ENCODE peak calls at places on chromosome 11, in five cellular contexts. One of them, this sample, is unnamed.

GRCh38 chr11:86355256-86355655 is 19.4 kb upstream of the CCDC81 start:
- DNase-seq in fibroblast of pulmonary artery: no peak
- DNase-seq in fibroblast of mammary gland: no peak
- DNase-seq in cardiac muscle cell: no peak
- DNase-seq in GM12865: no peak
- DNase-seq in this sample: no peak

GRCh38 chr11:11988099-11988651 is 20.3 kb downstream of the DKK3 start:
- DNase-seq in fibroblast of pulmonary artery: peak
- DNase-seq in fibroblast of mammary gland: peak
- DNase-seq in cardiac muscle cell: no peak
- DNase-seq in GM12865: no peak
- DNase-seq in this sample: no peak

GRCh38 chr11:34345012-34345804 is 12.6 kb downstream of the ABTB2 start:
- DNase-seq in GM12865: no peak
- DNase-seq in cardiac muscle cell: peak
- DNase-seq in fibroblast of pulmonary artery: peak
- DNase-seq in fibroblast of mammary gland: peak
- DNase-seq in this sample: no peak

GRCh38 chr11:99199336-99199735 is 178.6 kb downstream of the CNTN5 start:
- DNase-seq in GM12865: no peak
- DNase-seq in fibroblast of mammary gland: peak
- DNase-seq in fibroblast of pulmonary artery: peak
- DNase-seq in cardiac muscle cell: peak
- DNase-seq in this sample: no peak

GRCh38 chr11:6864436-6864835 is 1.6 kb downstream of the OR10A2 start:
- DNase-seq in GM12865: no peak
- DNase-seq in fibroblast of pulmonary artery: peak
- DNase-seq in cardiac muscle cell: no peak
- DNase-seq in fibroblast of mammary gland: peak
- DNase-seq in this sample: no peak

GRCh38 chr11:32213223-32213622 is 122.3 kb downstream of the RCN1 start:
- DNase-seq in fibroblast of mammary gland: peak
- DNase-seq in GM12865: peak
- DNase-seq in cardiac muscle cell: peak
- DNase-seq in fibroblast of pulmonary artery: peak
- DNase-seq in this sample: no peak

GRCh38 chr11:117618956-117619355 is 178.1 kb downstream of the DSCAML1 start:
- DNase-seq in fibroblast of mammary gland: no peak
- DNase-seq in GM12865: peak
- DNase-seq in cardiac muscle cell: peak
- DNase-seq in fibroblast of pulmonary artery: no peak
- DNase-seq in this sample: no peak

GRCh38 chr11:13535819-13536218 is 40.0 kb upstream of the PTH start:
- DNase-seq in fibroblast of pulmonary artery: peak
- DNase-seq in GM12865: no peak
- DNase-seq in cardiac muscle cell: no peak
- DNase-seq in fibroblast of mammary gland: no peak
- DNase-seq in this sample: peak

GRCh38 chr11:125452125-125452470 is 44.0 kb downstream of the FEZ1 start:
- DNase-seq in GM12865: no peak
- DNase-seq in cardiac muscle cell: no peak
- DNase-seq in fibroblast of mammary gland: no peak
- DNase-seq in fibroblast of pulmonary artery: no peak
- DNase-seq in this sample: no peak
- H3K4me3 ChIP-seq in GM12865: no peak
- H3K4me3 ChIP-seq in cardiac muscle cell: no peak
- H3K4me3 ChIP-seq in fibroblast of mammary gland: no peak
- H3K4me3 ChIP-seq in fibroblast of pulmonary artery: no peak
- H3K4me3 ChIP-seq in this sample: no peak

GRCh38 chr11:708511-708910 is 2.5 kb downstream of the EPS8L2 start:
- DNase-seq in fibroblast of pulmonary artery: no peak
- DNase-seq in fibroblast of mammary gland: no peak
- DNase-seq in GM12865: no peak
- DNase-seq in cardiac muscle cell: no peak
- DNase-seq in this sample: no peak
- H3K4me3 ChIP-seq in fibroblast of pulmonary artery: no peak
- H3K4me3 ChIP-seq in fibroblast of mammary gland: no peak
- H3K4me3 ChIP-seq in GM12865: no peak
- H3K4me3 ChIP-seq in cardiac muscle cell: no peak
- H3K4me3 ChIP-seq in this sample: no peak

GRCh38 chr11:128356992-128357391 is 230.4 kb downstream of the ETS1 start:
- DNase-seq in fibroblast of pulmonary artery: no peak
- DNase-seq in fibroblast of mammary gland: no peak
- DNase-seq in GM12865: no peak
- DNase-seq in cardiac muscle cell: no peak
- DNase-seq in this sample: no peak

GRCh38 chr11:128361451-128362020 is 225.8 kb downstream of the ETS1 start:
- DNase-seq in fibroblast of mammary gland: peak
- DNase-seq in fibroblast of pulmonary artery: no peak
- DNase-seq in cardiac muscle cell: peak
- DNase-seq in GM12865: no peak
- DNase-seq in this sample: no peak

GRCh38 chr11:128354476-128354875 is 232.9 kb downstream of the ETS1 start:
- DNase-seq in cardiac muscle cell: peak
- DNase-seq in GM12865: no peak
- DNase-seq in fibroblast of pulmonary artery: peak
- DNase-seq in fibroblast of mammary gland: peak
- DNase-seq in this sample: no peak

GRCh38 chr11:128355558-128355957 is 231.8 kb downstream of the ETS1 start:
- DNase-seq in fibroblast of mammary gland: no peak
- DNase-seq in GM12865: no peak
- DNase-seq in cardiac muscle cell: no peak
- DNase-seq in fibroblast of pulmonary artery: no peak
- DNase-seq in this sample: no peak

GRCh38 chr11:128359515-128359914 is 227.8 kb downstream of the ETS1 start:
- DNase-seq in fibroblast of pulmonary artery: peak
- DNase-seq in fibroblast of mammary gland: peak
- DNase-seq in cardiac muscle cell: peak
- DNase-seq in GM12865: no peak
- DNase-seq in this sample: no peak
- H3K4me3 ChIP-seq in fibroblast of pulmonary artery: no peak
- H3K4me3 ChIP-seq in fibroblast of mammary gland: no peak
- H3K4me3 ChIP-seq in cardiac muscle cell: no peak
- H3K4me3 ChIP-seq in GM12865: no peak
- H3K4me3 ChIP-seq in this sample: no peak

DNA sequence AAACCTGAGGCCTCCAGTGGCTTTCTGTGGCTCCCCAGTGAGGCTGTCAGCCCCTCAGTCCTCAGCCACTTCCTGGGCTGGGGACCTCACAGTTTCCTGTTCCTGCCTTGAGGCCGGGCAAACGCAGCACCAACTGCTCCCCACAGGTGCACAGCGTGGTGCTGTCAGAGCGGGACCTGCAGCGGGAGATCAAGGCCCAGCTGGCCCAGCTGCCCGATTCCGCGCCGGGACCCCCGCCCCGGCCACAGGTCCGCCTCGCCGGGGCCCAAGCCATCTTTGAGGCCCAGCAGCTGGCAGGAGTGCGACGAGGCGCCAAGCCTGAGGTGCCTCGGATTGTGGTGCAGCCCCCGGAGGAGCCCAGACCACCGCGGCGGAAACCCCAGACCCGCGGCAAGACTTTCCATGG is 5.4 kb downstream of the TBC1D10C start:
- DNase-seq in cardiac muscle cell: no peak
- DNase-seq in GM12865: peak
- DNase-seq in fibroblast of pulmonary artery: no peak
- DNase-seq in fibroblast of mammary gland: no peak
- DNase-seq in this sample: no peak
- H3K4me3 ChIP-seq in cardiac muscle cell: no peak
- H3K4me3 ChIP-seq in GM12865: peak
- H3K4me3 ChIP-seq in fibroblast of pulmonary artery: no peak
- H3K4me3 ChIP-seq in fibroblast of mammary gland: no peak
- H3K4me3 ChIP-seq in this sample: no peak

DNA sequence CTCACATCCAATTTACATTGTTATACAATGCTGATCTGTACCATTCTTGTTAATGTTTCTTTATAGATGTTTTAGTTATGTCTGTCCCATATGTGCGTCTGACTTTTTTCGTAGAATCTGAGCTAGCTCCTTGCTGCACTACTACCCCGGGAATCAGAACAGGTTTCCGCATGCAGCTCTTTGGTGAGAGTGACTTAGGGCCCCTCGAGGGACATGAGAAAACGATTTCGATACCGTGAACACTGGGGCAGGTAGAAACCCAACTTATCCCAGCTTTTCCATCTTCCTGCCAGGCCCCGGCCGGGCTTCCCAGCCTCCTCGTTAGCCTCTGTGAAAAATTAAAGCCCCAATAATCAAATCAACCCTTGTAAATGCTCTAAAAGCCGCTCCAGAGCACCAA is 23.4 kb upstream of the PKNOX2 start:
- DNase-seq in fibroblast of mammary gland: no peak
- DNase-seq in cardiac muscle cell: no peak
- DNase-seq in GM12865: no peak
- DNase-seq in fibroblast of pulmonary artery: no peak
- DNase-seq in this sample: no peak
- H3K4me3 ChIP-seq in fibroblast of mammary gland: no peak
- H3K4me3 ChIP-seq in cardiac muscle cell: no peak
- H3K4me3 ChIP-seq in GM12865: no peak
- H3K4me3 ChIP-seq in fibroblast of pulmonary artery: no peak
- H3K4me3 ChIP-seq in this sample: no peak

GRCh38 chr11:20022363-20023081 is 137.8 kb downstream of the DBX1 start:
- DNase-seq in fibroblast of pulmonary artery: peak
- DNase-seq in fibroblast of mammary gland: peak
- DNase-seq in GM12865: peak
- DNase-seq in cardiac muscle cell: peak
- DNase-seq in this sample: peak
- H3K4me3 ChIP-seq in fibroblast of pulmonary artery: peak
- H3K4me3 ChIP-seq in fibroblast of mammary gland: no peak
- H3K4me3 ChIP-seq in GM12865: no peak
- H3K4me3 ChIP-seq in cardiac muscle cell: peak
- H3K4me3 ChIP-seq in this sample: peak

GRCh38 chr11:46850829-46851380 is 4.8 kb upstream of the CKAP5 start:
- DNase-seq in fibroblast of pulmonary artery: no peak
- DNase-seq in GM12865: no peak
- DNase-seq in cardiac muscle cell: no peak
- DNase-seq in fibroblast of mammary gland: no peak
- DNase-seq in this sample: peak
- H3K4me3 ChIP-seq in fibroblast of pulmonary artery: no peak
- H3K4me3 ChIP-seq in GM12865: no peak
- H3K4me3 ChIP-seq in cardiac muscle cell: no peak
- H3K4me3 ChIP-seq in fibroblast of mammary gland: no peak
- H3K4me3 ChIP-seq in this sample: no peak

DNA sequence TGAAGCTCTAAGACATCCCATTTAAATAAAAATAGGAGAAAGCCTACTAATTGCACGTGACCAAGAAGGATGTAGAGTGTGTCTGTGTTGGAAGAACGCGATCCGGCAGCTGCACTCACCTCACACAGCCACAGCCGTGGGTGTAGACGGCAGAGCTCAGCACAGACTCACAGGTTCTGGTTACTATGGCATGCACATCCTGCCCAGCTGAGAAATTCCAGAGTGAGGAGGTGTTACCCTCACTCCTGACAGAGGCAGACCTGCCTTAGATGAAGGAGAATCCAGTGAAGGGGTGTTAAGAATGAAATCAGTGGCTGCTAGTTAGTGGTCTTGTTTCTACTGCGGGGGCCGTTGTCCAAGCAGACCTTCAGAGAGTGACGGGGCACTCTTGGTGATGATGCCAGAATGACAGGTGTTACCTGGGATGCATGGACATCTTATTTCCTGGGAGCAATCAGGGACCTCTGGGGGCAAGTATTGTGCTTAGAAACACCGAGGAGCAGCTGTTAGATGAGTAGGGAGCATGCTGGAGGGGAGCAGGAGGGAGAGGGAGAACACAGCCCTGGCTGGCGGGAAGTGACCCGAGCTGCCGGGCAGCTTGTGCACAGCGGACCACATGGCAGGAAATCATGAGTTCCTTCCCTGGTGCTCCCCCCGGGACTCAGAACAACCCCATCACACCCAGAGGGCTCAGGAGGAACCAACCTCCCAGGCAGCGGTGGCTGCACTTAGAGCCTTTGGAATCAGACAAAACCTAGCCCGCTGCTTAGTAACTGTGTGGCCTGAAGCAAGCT is 12.3 kb downstream of the KCNJ5 start:
- DNase-seq in fibroblast of pulmonary artery: no peak
- DNase-seq in GM12865: no peak
- DNase-seq in fibroblast of mammary gland: no peak
- DNase-seq in cardiac muscle cell: no peak
- DNase-seq in this sample: no peak
- H3K4me3 ChIP-seq in fibroblast of pulmonary artery: no peak
- H3K4me3 ChIP-seq in GM12865: no peak
- H3K4me3 ChIP-seq in fibroblast of mammary gland: no peak
- H3K4me3 ChIP-seq in cardiac muscle cell: no peak
- H3K4me3 ChIP-seq in this sample: no peak

GRCh38 chr11:46390331-46391171 is 1.0 kb downstream of the CHRM4 start:
- DNase-seq in fibroblast of pulmonary artery: no peak
- DNase-seq in GM12865: no peak
- DNase-seq in cardiac muscle cell: no peak
- DNase-seq in fibroblast of mammary gland: no peak
- DNase-seq in this sample: no peak

GRCh38 chr11:46393231-46393616 is 1.6 kb upstream of the CHRM4 start:
- DNase-seq in GM12865: no peak
- DNase-seq in cardiac muscle cell: no peak
- DNase-seq in fibroblast of pulmonary artery: no peak
- DNase-seq in fibroblast of mammary gland: no peak
- DNase-seq in this sample: no peak

GRCh38 chr11:46391186-46391577 is 394 bp downstream of the CHRM4 start:
- DNase-seq in fibroblast of mammary gland: no peak
- DNase-seq in cardiac muscle cell: no peak
- DNase-seq in fibroblast of pulmonary artery: no peak
- DNase-seq in GM12865: no peak
- DNase-seq in this sample: no peak

GRCh38 chr11:46392421-46393230 is 1.1 kb upstream of the CHRM4 start:
- DNase-seq in fibroblast of pulmonary artery: peak
- DNase-seq in fibroblast of mammary gland: peak
- DNase-seq in cardiac muscle cell: peak
- DNase-seq in GM12865: peak
- DNase-seq in this sample: peak

DNA sequence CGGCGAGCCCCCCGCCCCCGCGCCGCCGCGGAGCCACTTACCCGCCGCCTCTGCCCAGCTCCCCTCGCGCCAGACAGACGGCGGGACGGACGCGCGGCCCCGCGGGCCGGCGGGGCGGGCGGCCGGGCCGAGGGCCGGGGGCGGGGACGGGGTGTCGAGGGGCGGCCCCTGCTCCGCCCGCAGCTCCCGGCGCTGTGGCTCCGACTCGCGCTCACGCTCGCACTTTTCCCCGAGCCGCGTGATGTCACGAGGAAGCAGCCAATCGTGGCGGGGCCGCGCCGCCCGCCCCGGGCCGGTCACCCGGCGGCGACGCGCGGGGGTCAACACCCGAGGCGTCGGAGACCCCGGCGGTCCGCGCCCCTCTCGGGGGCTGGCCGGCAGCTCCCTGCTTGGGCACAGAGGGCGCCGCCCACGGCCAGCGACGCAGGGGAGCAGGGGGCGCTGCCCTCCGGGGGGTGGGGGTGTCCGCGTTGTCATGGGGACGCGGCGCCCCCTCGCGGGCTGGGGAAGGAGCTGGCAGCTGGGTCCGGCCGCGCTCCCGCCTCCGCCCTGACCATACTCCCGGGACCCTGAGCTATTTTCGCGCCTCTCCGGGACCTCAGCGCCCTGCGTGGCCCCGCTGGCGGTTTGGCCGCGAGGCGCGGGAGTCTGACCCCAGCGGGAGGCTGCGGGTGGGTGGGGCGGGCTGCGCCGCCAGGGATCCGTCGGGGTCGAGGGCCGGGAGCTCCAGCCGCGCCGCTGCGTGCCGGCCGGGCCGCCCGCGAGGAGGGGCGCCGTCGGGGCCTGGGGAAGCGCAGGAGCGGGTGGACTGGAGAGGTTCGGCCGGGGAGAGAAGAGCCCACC is at the start of gene CHRM4:
- DNase-seq in GM12865: no peak
- DNase-seq in fibroblast of pulmonary artery: peak
- DNase-seq in fibroblast of mammary gland: peak
- DNase-seq in cardiac muscle cell: peak
- DNase-seq in this sample: no peak
- H3K4me3 ChIP-seq in GM12865: no peak
- H3K4me3 ChIP-seq in fibroblast of pulmonary artery: peak
- H3K4me3 ChIP-seq in fibroblast of mammary gland: peak
- H3K4me3 ChIP-seq in cardiac muscle cell: peak
- H3K4me3 ChIP-seq in this sample: peak

GRCh38 chr11:95920460-95921105 is 3.3 kb downstream of the MTMR2 start:
- DNase-seq in fibroblast of pulmonary artery: peak
- DNase-seq in GM12865: no peak
- DNase-seq in fibroblast of mammary gland: peak
- DNase-seq in cardiac muscle cell: no peak
- DNase-seq in this sample: no peak
- H3K4me3 ChIP-seq in fibroblast of pulmonary artery: no peak
- H3K4me3 ChIP-seq in GM12865: no peak
- H3K4me3 ChIP-seq in fibroblast of mammary gland: no peak
- H3K4me3 ChIP-seq in cardiac muscle cell: no peak
- H3K4me3 ChIP-seq in this sample: no peak

This sample was measured in NT2/D1.